ENCODE peak calls at places on chromosome X, in five cellular contexts. D, B, X, S and L are unnamed samples.

GRCh38 chrX:39613508-39613921 is 484.2 kb downstream of the BCOR start:
- DNase-seq in S (no peak), X (no peak), B (no peak), D (peak; percentile 22), L (no peak)

GRCh38 chrX:49103637-49104036 is 19.9 kb downstream of the GPKOW start:
- DNase-seq in S (no peak), X (no peak), B (no peak), D (no peak), L (no peak)

GRCh38 chrX:15451913-15452312 is 41.2 kb downstream of the PIR start:
- DNase-seq in D (no peak), B (no peak), X (no peak), S (peak; percentile 24), L (no peak)

GRCh38 chrX:14554132-14554715 is 24.9 kb downstream of the GLRA2 start:
- DNase-seq in S (no peak), D (peak; percentile 20), X (no peak), B (no peak), L (no peak)

GRCh38 chrX:109049416-109049815 is 313.1 kb upstream of the IRS4 start:
- DNase-seq in X (no peak), B (no peak), S (no peak), D (no peak), L (no peak)

GRCh38 chrX:47815901-47816845 is 20.5 kb upstream of the ZNF81 start:
- DNase-seq in B (no peak), D (no peak), S (no peak), X (no peak), L (no peak)

GRCh38 chrX:79081895-79082512 is 62.5 kb upstream of the GPR174 start:
- DNase-seq in B (no peak), X (peak; percentile 64), S (no peak), D (peak; percentile 8), L (no peak)

GRCh38 chrX:44915361-44915868 is 42.4 kb downstream of the KDM6A start:
- DNase-seq in B (no peak), X (no peak), D (no peak), S (no peak), L (no peak)

GRCh38 chrX:1487401-1487800 is 34.7 kb upstream of the ASMTL start:
- DNase-seq in S (no peak), D (no peak), B (no peak), X (no peak), L (no peak)

GRCh38 chrX:51395807-51396728 is 63.4 kb downstream of the NUDT10 start:
- DNase-seq in X (no peak), S (no peak), B (no peak), D (peak; percentile 56), L (no peak)
- TF ChIP-seq CTCF in X (peak; percentile 11), S (peak; percentile 31), B (no peak), D (peak; percentile 7), L (peak; percentile 55)

GRCh38 chrX:19775830-19776498 is 111.4 kb downstream of the SH3KBP1 start:
- DNase-seq in S (no peak), X (no peak), D (no peak), B (no peak), L (no peak)
- H3K4me1 ChIP-seq in S (no peaks in the 10 kb centered on the region), X (peaks cover 17% of the 10 kb centered on the region), D (no peaks in the 10 kb centered on the region), B (no peaks in the 10 kb centered on the region), L (no peaks in the 10 kb centered on the region)

GRCh38 chrX:144896323-144896722 is 351.0 kb upstream of the SPANXN1 start:
- DNase-seq in X (peak; percentile 30), B (no peak), S (no peak), D (peak; percentile 0), L (no peak)
- TF ChIP-seq CTCF in X (peak; percentile 56), B (no peak), S (no peak), D (no peak), L (no peak)

DNA sequence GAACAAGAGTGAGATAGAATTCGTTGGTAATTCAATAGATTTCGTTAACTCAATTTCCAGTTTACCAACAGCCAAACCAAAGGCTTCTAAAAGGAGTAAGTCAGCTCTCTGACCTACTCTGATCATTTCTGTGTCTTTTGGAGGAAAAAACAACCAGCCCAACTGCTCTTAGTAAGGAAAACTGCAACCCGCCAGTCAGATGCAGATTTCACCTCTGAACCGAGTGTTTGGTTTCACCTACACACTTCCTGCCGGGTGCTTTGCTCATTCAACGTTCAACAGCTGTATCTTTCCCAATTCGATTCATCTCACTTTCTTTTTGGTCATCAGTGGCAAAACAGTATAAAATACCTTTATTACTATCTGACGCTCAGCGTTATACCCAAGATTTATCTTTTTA is 24.5 kb downstream of the TMSB4X start:
- DNase-seq in S (no peak), D (no peak), X (no peak), B (no peak), L (no peak)
- H3K4me1 ChIP-seq in S (no peaks in the 10 kb centered on the region), D (no peaks in the 10 kb centered on the region), X (peaks cover 58% of the 10 kb centered on the region), B (no peaks in the 10 kb centered on the region), L (peaks cover 12% of the 10 kb centered on the region)